ENCODE peak calls at places on chromosomes 1 and 21, in eight cellular contexts. R is T-cell; U is endodermal cell; Z is CD4-positive, alpha-beta T cell; G is kidney tubule cell; E is lower lobe of right lung; J is HFF-Myc; T is T-helper 2 cell. W is an unnamed sample.

GRCh38 chr21:43572443-43572842 is 86.8 kb downstream of the HSF2BP start:
- DNase-seq in R (no peak), U (no peak), Z (no peak), G (no peak), E (no peak), J (no peak), T (no peak), W (no peak)

GRCh38 chr1:99784143-99784542 is 17.7 kb upstream of the FRRS1 start:
- DNase-seq in R (no peak), U (no peak), Z (no peak), G (no peak), E (no peak), J (no peak), T (no peak), W (no peak)

GRCh38 chr21:25912402-25912746 is 177.6 kb downstream of the GABPA start:
- DNase-seq in R (no peak), U (no peak), Z (no peak), G (no peak), E (no peak), J (no peak), T (no peak), W (no peak)

GRCh38 chr1:7641587-7642417 is 129.3 kb upstream of the VAMP3 start:
- DNase-seq in R (no peak), U (no peak), Z (no peak), G (peak; percentile 24), E (no peak), J (no peak), T (no peak), W (no peak)

GRCh38 chr1:55015731-55016620 is 17.2 kb downstream of the BSND start:
- DNase-seq in R (no peak), U (peak; percentile 42), Z (no peak), G (no peak), E (no peak), J (no peak), T (no peak), W (peak; percentile 31)

GRCh38 chr21:42346441-42346840 is 4.4 kb downstream of the TFF2 start:
- DNase-seq in R (no peak), U (peak; percentile 7), Z (no peak), G (no peak), E (no peak), J (no peak), T (no peak), W (no peak)

GRCh38 chr21:33078907-33079582 is 9.1 kb downstream of the OLIG1 start:
- DNase-seq in R (no peak), U (no peak), Z (no peak), G (peak; percentile 97), E (no peak), J (peak; percentile 17), T (no peak), W (no peak)

GRCh38 chr21:21029159-21029558 is 30.9 kb downstream of the NCAM2 start:
- DNase-seq in R (no peak), U (no peak), Z (no peak), G (no peak), E (no peak), J (no peak), T (no peak), W (no peak)

GRCh38 chr1:94071391-94071790 is 49.6 kb downstream of the ABCA4 start:
- DNase-seq in R (no peak), U (no peak), Z (no peak), G (no peak), E (no peak), J (no peak), T (no peak), W (no peak)

GRCh38 chr1:100398648-100399047 is 46.3 kb downstream of the CDC14A start:
- DNase-seq in R (no peak), U (no peak), Z (no peak), G (no peak), E (no peak), J (no peak), T (no peak), W (no peak)

GRCh38 chr1:8595919-8596318 is 221.5 kb downstream of the RERE start:
- DNase-seq in R (no peak), U (no peak), Z (no peak), G (no peak), E (no peak), J (no peak), T (no peak), W (no peak)

GRCh38 chr1:53929349-53929945 is 16.1 kb downstream of the IFT25 start:
- DNase-seq in R (no peak), U (no peak), Z (no peak), G (no peak), E (no peak), J (no peak), T (no peak), W (no peak)

GRCh38 chr21:39451332-39452206 is at the start of gene SH3BGR:
- DNase-seq in R (no peak), U (peak; percentile 92), Z (no peak), G (peak; percentile 38), E (peak; percentile 69), J (no peak), T (no peak), W (peak; percentile 89)

GRCh38 chr1:66628951-66629350 is 95.0 kb downstream of the SGIP1 start:
- DNase-seq in R (no peak), U (no peak), Z (no peak), G (no peak), E (no peak), J (no peak), T (no peak), W (no peak)

GRCh38 chr1:3992103-3992556 is 92.1 kb upstream of the C1orf174 start:
- DNase-seq in R (no peak), U (no peak), Z (no peak), G (peak; percentile 4), E (no peak), J (no peak), T (no peak), W (peak; percentile 25)

GRCh38 chr1:193019442-193020026 is 39.6 kb downstream of the UCHL5 start:
- DNase-seq in R (no peak), U (no peak), Z (no peak), G (peak; percentile 60), E (no peak), J (peak; percentile 31), T (peak; percentile 23), W (no peak)

GRCh38 chr1:74693473-74693872 is 19.9 kb upstream of the ERICH3 start:
- DNase-seq in R (no peak), U (no peak), Z (no peak), G (peak; percentile 84), E (no peak), J (no peak), T (no peak), W (no peak)

GRCh38 chr1:193579323-193579722 is 392.9 kb upstream of the B3GALT2 start:
- DNase-seq in R (no peak), U (no peak), Z (no peak), G (no peak), E (no peak), J (no peak), T (no peak), W (no peak)

W was measured in tibial artery.